ENCODE peak calls at places on chromosomes 4 and X, in seven cellular contexts. One of them, this sample, is unnamed.

GRCh38 chr4:164109517-164109916 is 615.0 kb downstream of the TMA16 start:
- DNase-seq in NCI-H187: no peak
- DNase-seq in left ventricle myocardium inferior: no peak
- DNase-seq in non-pigmented ciliary epithelial cell: no peak
- DNase-seq in midbrain: no peak
- DNase-seq in sigmoid colon: no peak
- DNase-seq in ascending aorta: no peak
- DNase-seq in this sample: no peak

GRCh38 chr4:5424901-5425300 is 283.5 kb downstream of the EVC2 start:
- DNase-seq in left ventricle myocardium inferior: no peak
- DNase-seq in NCI-H187: no peak
- DNase-seq in sigmoid colon: no peak
- DNase-seq in midbrain: no peak
- DNase-seq in non-pigmented ciliary epithelial cell: no peak
- DNase-seq in ascending aorta: no peak
- DNase-seq in this sample: no peak

GRCh38 chrX:43703211-43703791 is 47.2 kb downstream of the MAOA start:
- DNase-seq in sigmoid colon: no peak
- DNase-seq in NCI-H187: no peak
- DNase-seq in ascending aorta: no peak
- DNase-seq in midbrain: no peak
- DNase-seq in left ventricle myocardium inferior: no peak
- DNase-seq in non-pigmented ciliary epithelial cell: peak; percentile 40
- DNase-seq in this sample: no peak

GRCh38 chr4:3254302-3255131 is 5.6 kb downstream of the MSANTD1 start:
- DNase-seq in midbrain: no peak
- DNase-seq in ascending aorta: no peak
- DNase-seq in sigmoid colon: peak; percentile 45
- DNase-seq in non-pigmented ciliary epithelial cell: no peak
- DNase-seq in NCI-H187: no peak
- DNase-seq in left ventricle myocardium inferior: peak; percentile 10
- DNase-seq in this sample: peak; percentile 47

GRCh38 chr4:123361195-123361861 is 35.3 kb upstream of the SPRY1 start:
- DNase-seq in ascending aorta: no peak
- DNase-seq in non-pigmented ciliary epithelial cell: peak; percentile 78
- DNase-seq in sigmoid colon: no peak
- DNase-seq in NCI-H187: no peak
- DNase-seq in midbrain: no peak
- DNase-seq in left ventricle myocardium inferior: no peak
- DNase-seq in this sample: no peak

GRCh38 chr4:27154706-27155105 is 294.1 kb downstream of the STIM2 start:
- DNase-seq in midbrain: no peak
- DNase-seq in NCI-H187: no peak
- DNase-seq in non-pigmented ciliary epithelial cell: peak; percentile 81
- DNase-seq in left ventricle myocardium inferior: no peak
- DNase-seq in ascending aorta: no peak
- DNase-seq in sigmoid colon: no peak
- DNase-seq in this sample: no peak

GRCh38 chr4:10198365-10198764 is 81.8 kb upstream of the WDR1 start:
- DNase-seq in midbrain: no peak
- DNase-seq in non-pigmented ciliary epithelial cell: no peak
- DNase-seq in sigmoid colon: no peak
- DNase-seq in ascending aorta: no peak
- DNase-seq in NCI-H187: no peak
- DNase-seq in left ventricle myocardium inferior: no peak
- DNase-seq in this sample: no peak

GRCh38 chrX:130245441-130245840 is 23.3 kb downstream of the ZNF280C start:
- DNase-seq in midbrain: no peak
- DNase-seq in ascending aorta: no peak
- DNase-seq in sigmoid colon: no peak
- DNase-seq in NCI-H187: no peak
- DNase-seq in left ventricle myocardium inferior: no peak
- DNase-seq in non-pigmented ciliary epithelial cell: peak; percentile 22
- DNase-seq in this sample: no peak

GRCh38 chr4:142778908-142779307 is 67.2 kb downstream of the INPP4B start:
- DNase-seq in sigmoid colon: no peak
- DNase-seq in NCI-H187: no peak
- DNase-seq in midbrain: no peak
- DNase-seq in left ventricle myocardium inferior: no peak
- DNase-seq in non-pigmented ciliary epithelial cell: no peak
- DNase-seq in ascending aorta: no peak
- DNase-seq in this sample: no peak

GRCh38 chrX:63768760-63769159 is 16.3 kb downstream of the ARHGEF9 start:
- DNase-seq in left ventricle myocardium inferior: no peak
- DNase-seq in sigmoid colon: no peak
- DNase-seq in non-pigmented ciliary epithelial cell: no peak
- DNase-seq in NCI-H187: no peak
- DNase-seq in ascending aorta: no peak
- DNase-seq in midbrain: no peak
- DNase-seq in this sample: no peak

GRCh38 chrX:2928583-2929434 is at the start of gene ARSD:
- DNase-seq in midbrain: peak; percentile 38
- DNase-seq in non-pigmented ciliary epithelial cell: no peak
- DNase-seq in ascending aorta: peak; percentile 82
- DNase-seq in NCI-H187: no peak
- DNase-seq in sigmoid colon: peak; percentile 96
- DNase-seq in left ventricle myocardium inferior: peak; percentile 90
- DNase-seq in this sample: peak; percentile 96

GRCh38 chr4:3461515-3462291 is 1.4 kb upstream of the DOK7 start:
- DNase-seq in ascending aorta: no peak
- DNase-seq in NCI-H187: no peak
- DNase-seq in left ventricle myocardium inferior: peak; percentile 83
- DNase-seq in non-pigmented ciliary epithelial cell: no peak
- DNase-seq in midbrain: no peak
- DNase-seq in sigmoid colon: no peak
- DNase-seq in this sample: no peak

GRCh38 chrX:57156397-57157049 is 19.3 kb upstream of the SPIN2A start:
- DNase-seq in midbrain: peak; percentile 8
- DNase-seq in NCI-H187: no peak
- DNase-seq in sigmoid colon: no peak
- DNase-seq in left ventricle myocardium inferior: no peak
- DNase-seq in ascending aorta: no peak
- DNase-seq in non-pigmented ciliary epithelial cell: no peak
- DNase-seq in this sample: no peak

GRCh38 chr4:658681-659667 is 15.1 kb downstream of the ATP5ME start:
- DNase-seq in NCI-H187: no peak
- DNase-seq in midbrain: no peak
- DNase-seq in sigmoid colon: peak; percentile 47
- DNase-seq in non-pigmented ciliary epithelial cell: no peak
- DNase-seq in ascending aorta: no peak
- DNase-seq in left ventricle myocardium inferior: no peak
- DNase-seq in this sample: no peak

GRCh38 chrX:24081661-24082154 is 27.0 kb downstream of the EIF2S3 start:
- DNase-seq in sigmoid colon: peak; percentile 77
- DNase-seq in midbrain: peak; percentile 8
- DNase-seq in ascending aorta: no peak
- DNase-seq in non-pigmented ciliary epithelial cell: no peak
- DNase-seq in NCI-H187: peak; percentile 0
- DNase-seq in left ventricle myocardium inferior: peak; percentile 30
- DNase-seq in this sample: peak; percentile 71

GRCh38 chr4:21888195-21888976 is 60.2 kb downstream of the KCNIP4 start:
- DNase-seq in NCI-H187: no peak
- DNase-seq in sigmoid colon: no peak
- DNase-seq in non-pigmented ciliary epithelial cell: peak; percentile 86
- DNase-seq in midbrain: no peak
- DNase-seq in left ventricle myocardium inferior: no peak
- DNase-seq in ascending aorta: no peak
- DNase-seq in this sample: no peak

GRCh38 chrX:44218465-44218864 is 125.0 kb downstream of the EFHC2 start:
- DNase-seq in left ventricle myocardium inferior: no peak
- DNase-seq in sigmoid colon: no peak
- DNase-seq in midbrain: no peak
- DNase-seq in non-pigmented ciliary epithelial cell: no peak
- DNase-seq in ascending aorta: no peak
- DNase-seq in NCI-H187: no peak
- DNase-seq in this sample: no peak

This sample was measured in sciatic nerve.